ENCODE peak calls at places on chromosomes 16 and 17, in eight cellular contexts. Y is cardiac muscle cell; X is GM12865; G is neural progenitor cell; O is NCI-H2081; Z is T-helper 17 cell; K is T-helper 1 cell; S is T-helper 2 cell treated with Interferon-gamma antibody and Interleukin-4, amounts not matched to agents 5 μg/mL and 100 μg/mL, for 36 hours. V is an unnamed sample.

GRCh38 chr16:54936086-54936978 is 5.7 kb downstream of the IRX5 start:
- DNase-seq in G (peak), Y (peak), K (no peak), Z (no peak), X (no peak), O (peak), S (no peak), V (no peak)

GRCh38 chr16:15882563-15882962 is 5.8 kb downstream of the CEP20 start:
- DNase-seq in Y (no peak), Z (no peak), G (no peak), S (no peak), K (no peak), X (no peak), O (no peak), V (no peak)

GRCh38 chr16:10138881-10139280 is 43.3 kb downstream of the GRIN2A start:
- DNase-seq in X (no peak), O (no peak), G (no peak), S (no peak), Z (no peak), Y (no peak), K (no peak), V (no peak)

GRCh38 chr17:2312736-2313135 is 9.0 kb downstream of the SRR start:
- DNase-seq in Y (no peak), X (no peak), Z (no peak), S (no peak), G (no peak), K (no peak), O (no peak), V (no peak)

GRCh38 chr17:15096511-15096910 is 168.6 kb downstream of the PMP22 start:
- DNase-seq in S (no peak), Y (no peak), O (no peak), G (no peak), Z (no peak), K (no peak), X (no peak), V (no peak)

GRCh38 chr17:7220593-7221280 is 999 bp downstream of the ACADVL start:
- DNase-seq in X (peak), Z (peak), G (peak), O (peak), Y (peak), S (peak), K (no peak), V (no peak)

GRCh38 chr16:29154100-29154499 is 169.2 kb downstream of the LAT start:
- DNase-seq in G (no peak), O (no peak), K (no peak), Y (no peak), X (no peak), Z (no peak), S (no peak), V (no peak)

GRCh38 chr17:43360376-43360738 is 38.4 kb upstream of the ARL4D start:
- DNase-seq in K (peak), S (peak), Y (peak), X (no peak), G (no peak), Z (peak), O (peak), V (peak)

GRCh38 chr17:31446195-31446967 is 54.9 kb downstream of the RAB11FIP4 start:
- DNase-seq in X (no peak), O (no peak), Z (no peak), K (no peak), Y (no peak), S (no peak), G (no peak), V (no peak)

GRCh38 chr17:61139219-61139618 is 260.4 kb upstream of the TBX2 start:
- DNase-seq in X (peak), G (no peak), Y (peak), Z (no peak), O (no peak), S (peak), K (peak), V (no peak)

GRCh38 chr16:79599256-79599836 is 1.2 kb downstream of the MAF start:
- DNase-seq in Y (peak), K (no peak), O (peak), S (peak), Z (peak), G (peak), X (no peak), V (no peak)

GRCh38 chr17:2075336-2076056 is 20.6 kb downstream of the HIC1 start:
- DNase-seq in K (no peak), Z (no peak), X (no peak), G (peak), O (no peak), S (no peak), Y (peak), V (no peak)

GRCh38 chr16:21100447-21100846 is 50.2 kb downstream of the DNAH3 start:
- DNase-seq in Z (no peak), S (no peak), X (no peak), Y (peak), K (no peak), O (peak), G (no peak), V (no peak)

GRCh38 chr16:69316595-69317034 is 5.5 kb downstream of the VPS4A start:
- DNase-seq in O (no peak), S (no peak), G (no peak), Z (no peak), X (no peak), Y (no peak), K (no peak), V (no peak)

GRCh38 chr17:74800531-74800930 is 24.4 kb upstream of the NAT9 start:
- DNase-seq in K (no peak), S (no peak), X (no peak), O (no peak), Y (no peak), Z (no peak), G (no peak), V (no peak)

GRCh38 chr17:57874434-57875108 is 24.7 kb upstream of the MRPS23 start:
- DNase-seq in Y (peak), X (peak), O (no peak), S (no peak), G (peak), K (no peak), Z (no peak), V (peak)

GRCh38 chr16:54456291-54456690 is 169.7 kb upstream of the IRX3 start:
- DNase-seq in Z (no peak), G (no peak), S (no peak), X (no peak), K (no peak), O (no peak), Y (no peak), V (no peak)

GRCh38 chr17:31269178-31269577 is 27.9 kb downstream of the OMG start:
- DNase-seq in O (no peak), K (no peak), Y (peak), G (no peak), X (no peak), Z (no peak), S (no peak), V (no peak)

GRCh38 chr17:1275962-1276736 is 3.3 kb upstream of the TRARG1 start:
- DNase-seq in Z (peak), S (peak), O (no peak), K (peak), Y (peak), X (peak), G (peak), V (no peak)

GRCh38 chr17:7717756-7718350 is 309 bp downstream of the DNAH2 start:
- DNase-seq in S (peak), Z (no peak), Y (peak), X (no peak), K (no peak), O (no peak), G (no peak), V (no peak)

GRCh38 chr17:3974138-3974687 is 10.0 kb upstream of the ATP2A3 start:
- DNase-seq in X (no peak), Y (no peak), S (no peak), Z (no peak), K (no peak), G (no peak), O (no peak), V (no peak)

GRCh38 chr17:19487009-19487600 is 46.5 kb upstream of the SLC47A1 start:
- DNase-seq in X (no peak), S (no peak), K (no peak), G (no peak), O (no peak), Z (no peak), Y (peak), V (no peak)

GRCh38 chr17:79036609-79037008 is 12.6 kb downstream of the C1QTNF1 start:
- DNase-seq in X (no peak), S (no peak), Z (no peak), G (no peak), K (no peak), O (no peak), Y (peak), V (no peak)

GRCh38 chr17:61635913-61636432 is 45.0 kb upstream of the NACA2 start:
- DNase-seq in Z (peak), S (peak), X (peak), G (peak), K (no peak), Y (peak), O (peak), V (no peak)

GRCh38 chr17:83071966-83072562 is 7.3 kb upstream of the METRNL start:
- DNase-seq in S (no peak), X (no peak), Z (no peak), Y (no peak), O (no peak), K (no peak), G (no peak), V (no peak)

GRCh38 chr17:79950306-79950705 is 85.4 kb downstream of the TBC1D16 start:
- DNase-seq in K (no peak), Z (no peak), O (no peak), Y (no peak), X (no peak), S (no peak), G (peak), V (no peak)